ENCODE peak calls at places on chromosome 7, in six cellular contexts. A is GM12878, K is stomach, Q is spleen, T is breast epithelium, F is prostate gland. P is an unnamed sample.

GRCh38 chr7:116524609-116525297 is at the start of gene CAV1:
- DNase-seq in K (peak), A (no peak), F (peak), T (peak), Q (peak), P (peak)

GRCh38 chr7:93203496-93203895 is 22.8 kb downstream of the HEPACAM2 start:
- DNase-seq in A (no peak), K (no peak), F (peak), Q (no peak), T (no peak), P (peak)

GRCh38 chr7:322111-322671 is 32.2 kb downstream of the FOXL3 start:
- DNase-seq in K (peak), F (peak), Q (peak), A (no peak), T (peak), P (peak)

GRCh38 chr7:113968713-113969112 is 49.9 kb upstream of the PPP1R3A start:
- DNase-seq in Q (no peak), F (no peak), A (no peak), K (no peak), T (no peak), P (no peak)

GRCh38 chr7:17558558-17559332 is 260.3 kb downstream of the AHR start:
- DNase-seq in K (no peak), F (peak), A (no peak), T (no peak), Q (no peak), P (peak)

GRCh38 chr7:141889323-141889722 is 26.9 kb upstream of the OR9A4 start:
- DNase-seq in Q (no peak), K (no peak), A (no peak), F (no peak), T (no peak), P (no peak)

GRCh38 chr7:6556196-6556595 is 4.9 kb upstream of the GRID2IP start:
- DNase-seq in K (peak), F (no peak), T (no peak), Q (no peak), A (no peak), P (peak)

GRCh38 chr7:52369922-52370321 is 665.5 kb upstream of the POM121L12 start:
- DNase-seq in A (no peak), F (no peak), K (no peak), Q (no peak), T (no peak), P (no peak)

GRCh38 chr7:92588561-92588960 is 1.6 kb downstream of the FAM133B start:
- DNase-seq in T (no peak), F (no peak), K (no peak), A (no peak), Q (no peak), P (no peak)

GRCh38 chr7:121739465-121739864 is 133.5 kb upstream of the PTPRZ1 start:
- DNase-seq in K (no peak), Q (no peak), F (no peak), T (no peak), A (no peak), P (no peak)

GRCh38 chr7:69599211-69599878 is 1.1 kb downstream of the AUTS2 start:
- DNase-seq in T (no peak), K (no peak), A (no peak), Q (peak), F (no peak), P (no peak)

GRCh38 chr7:155388561-155388960 is 69.4 kb upstream of the EN2 start:
- DNase-seq in F (no peak), A (no peak), Q (peak), T (no peak), K (no peak), P (no peak)

GRCh38 chr7:32501522-32501921 is 6.2 kb downstream of the AVL9 start:
- DNase-seq in F (no peak), K (no peak), Q (no peak), A (no peak), T (no peak), P (no peak)

GRCh38 chr7:98617051-98617959 is at the start of gene NPTX2:
- DNase-seq in F (peak), T (no peak), Q (no peak), A (no peak), K (no peak), P (peak)

GRCh38 chr7:46558482-46559193 is 637.6 kb upstream of the IGFBP3 start:
- DNase-seq in K (no peak), T (no peak), F (no peak), Q (no peak), A (no peak), P (no peak)

GRCh38 chr7:54799792-54800191 is 40.8 kb upstream of the SEC61G start:
- DNase-seq in T (no peak), Q (no peak), A (no peak), F (no peak), K (no peak), P (no peak)

GRCh38 chr7:30893357-30893756 is 18.3 kb upstream of the AQP1 start:
- DNase-seq in A (no peak), K (no peak), Q (no peak), T (no peak), F (no peak), P (no peak)

GRCh38 chr7:51234139-51234538 is 82.5 kb downstream of the COBL start:
- DNase-seq in A (no peak), F (no peak), K (no peak), T (no peak), Q (no peak), P (no peak)

GRCh38 chr7:2886900-2887299 is 42.8 kb upstream of the GNA12 start:
- DNase-seq in T (no peak), Q (no peak), A (no peak), K (peak), F (peak), P (peak)

GRCh38 chr7:152383341-152384234 is 52.2 kb downstream of the KMT2C start:
- DNase-seq in K (no peak), F (no peak), T (no peak), Q (no peak), A (no peak), P (no peak)

GRCh38 chr7:2036786-2037185 is 196.0 kb downstream of the MAD1L1 start:
- DNase-seq in F (no peak), A (no peak), T (no peak), K (no peak), Q (peak), P (no peak)

GRCh38 chr7:68456469-68456868 is 1141.8 kb upstream of the AUTS2 start:
- DNase-seq in K (no peak), T (no peak), A (no peak), F (no peak), Q (no peak), P (no peak)

GRCh38 chr7:69114374-69114773 is 483.9 kb upstream of the AUTS2 start:
- DNase-seq in A (no peak), T (no peak), Q (no peak), K (no peak), F (no peak), P (no peak)

GRCh38 chr7:27579565-27579964 is 83.1 kb downstream of the HIBADH start:
- DNase-seq in A (no peak), T (no peak), K (no peak), F (no peak), Q (no peak), P (no peak)

GRCh38 chr7:53397911-53398310 is 362.5 kb downstream of the POM121L12 start:
- DNase-seq in Q (no peak), T (no peak), F (no peak), K (no peak), A (no peak), P (no peak)

GRCh38 chr7:31494421-31494820 is 19.5 kb upstream of the ITPRID1 start:
- DNase-seq in F (no peak), K (no peak), Q (no peak), T (no peak), A (no peak), P (no peak)

GRCh38 chr7:139931190-139932007 is 102.3 kb downstream of the TBXAS1 start:
- DNase-seq in T (no peak), A (no peak), F (no peak), Q (no peak), K (no peak), P (no peak)

GRCh38 chr7:132742152-132742551 is 165.9 kb upstream of the PLXNA4 start:
- DNase-seq in T (no peak), Q (no peak), F (no peak), K (peak), A (no peak), P (no peak)

GRCh38 chr7:94391716-94392390 is 2.8 kb upstream of the COL1A2 start:
- DNase-seq in T (no peak), Q (no peak), A (no peak), F (no peak), K (no peak), P (no peak)

GRCh38 chr7:28329616-28330373 is 82.5 kb upstream of the CREB5 start:
- DNase-seq in T (no peak), F (no peak), A (no peak), Q (no peak), K (no peak), P (peak)

GRCh38 chr7:124033093-124033806 is 383 bp upstream of the TMEM229A start:
- DNase-seq in F (peak), A (no peak), Q (no peak), K (peak), T (no peak), P (peak)

GRCh38 chr7:157423348-157423747 is 86.5 kb downstream of the DNAJB6 start:
- DNase-seq in Q (no peak), A (no peak), F (no peak), T (no peak), K (no peak), P (no peak)

GRCh38 chr7:157425137-157425731 is 88.4 kb downstream of the DNAJB6 start:
- DNase-seq in Q (no peak), F (no peak), A (no peak), K (no peak), T (no peak), P (no peak)

GRCh38 chr7:157425761-157426160 is 89.0 kb downstream of the DNAJB6 start:
- DNase-seq in F (no peak), Q (peak), T (no peak), K (no peak), A (no peak), P (no peak)

GRCh38 chr7:157422279-157422678 is 85.5 kb downstream of the DNAJB6 start:
- DNase-seq in K (no peak), T (no peak), Q (no peak), A (no peak), F (no peak), P (no peak)

DNA sequence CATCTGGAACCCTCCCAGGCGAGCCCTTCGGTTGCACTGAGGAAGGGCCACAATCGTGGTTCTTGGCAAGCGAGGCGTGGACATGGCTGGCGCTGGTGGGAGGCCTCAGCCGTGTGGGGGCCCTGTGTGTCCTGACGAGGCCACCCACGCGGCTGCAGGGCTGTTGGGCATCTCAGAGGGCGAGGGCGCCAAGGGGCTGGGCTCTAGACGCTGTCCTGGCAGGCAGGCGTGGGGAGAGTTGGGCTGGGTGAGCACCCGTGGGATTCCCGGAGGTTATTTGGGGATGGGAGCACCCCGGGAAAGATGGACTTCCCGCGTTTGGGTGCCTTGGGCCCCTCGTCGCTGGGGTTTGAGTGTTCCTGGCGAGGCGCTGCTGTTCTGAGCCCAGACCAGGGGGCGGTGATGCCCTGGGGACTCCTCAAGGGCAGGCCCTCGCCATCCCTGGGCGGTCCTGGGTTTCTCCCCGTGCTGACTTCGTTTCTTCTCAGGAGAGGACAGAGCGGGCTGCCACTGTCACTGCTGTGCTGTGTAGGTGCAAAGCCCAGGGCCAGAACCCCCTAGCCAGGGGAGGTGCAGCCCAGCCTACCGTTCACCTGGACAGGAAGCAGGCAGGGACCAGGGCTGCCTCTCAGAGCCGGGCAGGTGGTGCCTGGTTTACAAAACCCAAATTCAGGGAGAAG is 87.2 kb downstream of the DNAJB6 start:
- DNase-seq in F (no peak), Q (no peak), K (no peak), T (no peak), A (no peak), P (no peak)
- TF ChIP-seq POLR2A in F (no peak), Q (no peak), K (no peak), T (no peak), A (no peak), P (no peak)

GRCh38 chr7:134553976-134554375 is 5.1 kb downstream of the AKR1B15 start:
- DNase-seq in F (no peak), A (no peak), Q (no peak), T (no peak), K (peak), P (no peak)
- TF ChIP-seq CTCF in F (no peak), A (peak), Q (no peak), T (no peak), K (peak), P (peak)

GRCh38 chr7:76403780-76404494 is 5.6 kb downstream of the SSC4D start:
- DNase-seq in F (no peak), K (no peak), Q (no peak), T (no peak), A (no peak), P (peak)
- TF ChIP-seq POLR2AphosphoS5 in F (no peak), K (no peak), Q (no peak), T (no peak), A (no peak), P (no peak)

GRCh38 chr7:150378115-150378852 is 846 bp upstream of the ZNF775 start:
- DNase-seq in Q (peak), F (peak), T (peak), A (no peak), K (peak), P (peak)
- TF ChIP-seq POLR2A in Q (no peak), F (peak), T (no peak), A (no peak), K (no peak), P (no peak)

DNA sequence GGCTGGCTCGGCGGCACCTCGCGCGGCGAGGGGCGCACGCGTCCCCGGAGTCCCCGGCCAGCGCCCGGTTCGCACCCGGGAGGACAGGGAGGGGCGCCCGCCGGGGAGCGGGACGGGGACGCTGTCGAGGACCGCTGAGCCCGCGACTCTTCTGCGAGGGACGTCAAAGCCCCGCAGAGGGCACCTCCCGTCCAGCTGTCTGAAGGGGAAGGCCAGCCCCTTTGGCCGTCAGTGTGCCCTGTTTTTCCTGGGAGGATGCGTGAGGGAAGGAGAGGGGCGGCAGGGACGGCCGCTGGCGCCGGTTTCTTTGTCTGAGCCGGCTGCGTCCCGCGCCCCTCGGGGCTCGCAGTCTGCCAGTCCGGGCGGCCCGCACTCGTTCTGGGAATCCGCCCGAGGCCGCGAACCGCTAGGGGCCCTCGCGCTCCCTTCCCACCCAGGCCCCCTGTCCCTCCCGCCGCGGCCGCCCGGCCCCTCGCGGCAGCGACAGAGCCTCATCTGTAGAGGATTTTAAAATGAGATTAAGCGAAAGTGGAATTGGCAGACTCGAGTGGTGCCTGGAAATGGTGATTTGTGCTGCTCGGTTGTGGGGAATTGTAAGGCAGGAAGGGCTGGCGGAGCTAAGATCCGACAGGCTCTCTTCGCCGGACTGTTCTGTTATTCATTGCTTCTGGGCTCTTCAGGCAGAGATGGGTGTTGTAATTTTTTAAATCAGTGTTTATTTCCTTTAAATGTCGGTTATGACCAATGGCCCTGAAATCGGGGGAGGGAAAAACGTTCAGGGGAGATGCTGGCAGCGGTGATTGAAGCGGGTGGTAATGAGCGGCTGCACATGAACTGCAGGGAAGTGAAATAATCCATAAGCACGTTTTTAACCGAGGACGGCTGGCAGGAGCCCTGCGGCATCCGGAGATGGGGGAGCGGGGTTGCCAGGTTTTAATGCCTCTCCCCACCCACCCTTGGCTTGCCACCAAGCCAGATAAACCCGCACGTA is 622 bp upstream of the RELN start:
- DNase-seq in K (no peak), T (no peak), Q (no peak), A (no peak), F (no peak), P (no peak)
- TF ChIP-seq CTCF in K (no peak), T (no peak), Q (no peak), A (no peak), F (no peak), P (no peak)

GRCh38 chr7:76358478-76359110 is at the start of gene YWHAG:
- DNase-seq in F (peak), T (peak), K (peak), Q (peak), A (no peak), P (peak)
- TF ChIP-seq POLR2AphosphoS5 in F (peak), T (peak), K (peak), Q (peak), A (peak), P (peak)

GRCh38 chr7:149460493-149461330 is at the start of gene ZNF777:
- DNase-seq in A (peak), F (peak), K (peak), T (peak), Q (peak), P (peak)
- TF ChIP-seq POLR2A in A (peak), F (no peak), K (no peak), T (no peak), Q (no peak), P (peak)

GRCh38 chr7:96976106-96976505 is 29.2 kb upstream of the DLX6 start:
- DNase-seq in Q (no peak), A (no peak), K (no peak), T (no peak), F (no peak), P (no peak)

GRCh38 chr7:96977445-96977844 is 27.9 kb upstream of the DLX6 start:
- DNase-seq in Q (no peak), T (no peak), F (no peak), K (no peak), A (no peak), P (no peak)

GRCh38 chr7:96970739-96971138 is 34.6 kb upstream of the DLX6 start:
- DNase-seq in Q (no peak), F (no peak), A (no peak), T (no peak), K (no peak), P (no peak)

GRCh38 chr7:96968981-96969380 is 36.4 kb upstream of the DLX6 start:
- DNase-seq in A (no peak), F (no peak), Q (no peak), T (no peak), K (no peak), P (no peak)

GRCh38 chr7:96973986-96974385 is 31.4 kb upstream of the DLX6 start:
- DNase-seq in Q (no peak), F (no peak), A (no peak), T (no peak), K (no peak), P (no peak)
- TF ChIP-seq CTCF in Q (no peak), F (no peak), A (no peak), T (no peak), K (no peak), P (no peak)

GRCh38 chr7:120550494-120551048 is 277.6 kb downstream of the KCND2 start:
- DNase-seq in A (no peak), K (no peak), F (no peak), T (no peak), Q (no peak), P (no peak)
- TF ChIP-seq POLR2AphosphoS5 in A (no peak), K (no peak), F (no peak), T (no peak), Q (no peak), P (no peak)

DNA sequence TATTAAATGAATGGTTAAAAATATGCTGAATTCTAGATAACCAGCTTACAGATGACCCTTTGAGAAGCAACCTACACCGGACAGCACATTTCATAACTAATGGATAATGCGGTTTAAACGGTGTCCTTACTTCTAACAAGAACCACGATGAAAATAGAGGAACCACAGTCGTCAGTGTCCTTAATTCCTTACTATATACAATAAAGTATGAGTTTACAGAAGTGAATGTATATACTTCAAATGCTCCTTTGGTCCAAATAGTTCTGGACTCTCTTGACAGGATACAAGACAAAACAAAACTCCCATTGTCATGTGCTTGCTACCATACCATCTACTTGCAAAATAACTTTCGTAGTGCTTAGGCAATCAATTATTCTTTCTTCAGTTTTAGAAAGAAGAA is 2.4 kb downstream of the NAMPT start:
- DNase-seq in A (no peak), T (no peak), F (no peak), Q (no peak), K (no peak), P (no peak)
- TF ChIP-seq POLR2A in A (no peak), T (no peak), F (no peak), Q (no peak), K (no peak), P (no peak)